ENCODE peak calls at places on chromosomes 16 and 17, in four cellular contexts. C, B, W and J are unnamed samples. For H3K9me3 and H3K4me1, the result is how much of the 10 kb centered on the place peaks cover.

GRCh38 chr17:4527552-4527951 is 27.6 kb downstream of the MYBBP1A start:
- DNase-seq in B (no peak), C (no peak), W (no peak), J (no peak)

GRCh38 chr17:82358467-82359350 is at the start of gene TEX19:
- DNase-seq in B (no peak), C (no peak), W (no peak), J (no peak)

GRCh38 chr17:16215002-16215272 is 397 bp downstream of the NCOR1 start:
- DNase-seq in C (peak), B (no peak), W (no peak), J (no peak)

GRCh38 chr17:10247806-10248334 is 49.5 kb upstream of the GAS7 start:
- DNase-seq in C (no peak), B (no peak), W (no peak), J (no peak)

GRCh38 chr17:28865946-28866752 is 11.3 kb downstream of the ERAL1 start:
- DNase-seq in B (no peak), C (no peak), W (no peak), J (no peak)

GRCh38 chr16:3187798-3188674 is at the start of gene OR1F1:
- DNase-seq in W (no peak), B (no peak), C (peak), J (no peak)

GRCh38 chr16:86039606-86040005 is 140.6 kb downstream of the IRF8 start:
- DNase-seq in B (no peak), W (no peak), C (no peak), J (no peak)

GRCh38 chr17:51118330-51119195 is 2.1 kb downstream of the SPAG9 start:
- DNase-seq in C (no peak), B (no peak), W (peak), J (peak)

GRCh38 chr17:12406623-12407228 is 259.0 kb upstream of the MYOCD start:
- DNase-seq in C (no peak), B (no peak), W (no peak), J (no peak)

GRCh38 chr17:6450926-6451717 is 6.9 kb downstream of the PIMREG start:
- DNase-seq in C (no peak), W (no peak), B (no peak), J (no peak)

GRCh38 chr17:4572131-4572530 is 11.8 kb upstream of the GGT6 start:
- DNase-seq in W (no peak), C (no peak), B (no peak), J (no peak)

GRCh38 chr17:83118071-83118841 is 38.8 kb downstream of the METRNL start:
- DNase-seq in B (no peak), C (no peak), W (no peak), J (no peak)

GRCh38 chr17:81518785-81519283 is 6.2 kb upstream of the ACTG1 start:
- DNase-seq in B (no peak), W (peak), C (peak), J (no peak)

GRCh38 chr16:65754799-65755691 is 611.4 kb upstream of the CDH5 start:
- DNase-seq in C (no peak), B (no peak), W (peak), J (no peak)

GRCh38 chr17:73478768-73479424 is 165.3 kb downstream of the SDK2 start:
- DNase-seq in C (no peak), W (no peak), B (no peak), J (no peak)

GRCh38 chr17:28372203-28372944 is 880 bp downstream of the SARM1 start:
- DNase-seq in B (no peak), C (no peak), W (no peak), J (no peak)

GRCh38 chr17:781920-782731 is at the start of the genes GLOD4 and MRM3:
- DNase-seq in B (peak), W (peak), C (peak), J (peak)

GRCh38 chr16:54353097-54353496 is 66.5 kb upstream of the IRX3 start:
- DNase-seq in B (no peak), C (no peak), W (no peak), J (no peak)

GRCh38 chr16:54359086-54359485 is 72.5 kb upstream of the IRX3 start:
- DNase-seq in W (no peak), C (no peak), B (no peak), J (no peak)

GRCh38 chr16:54356391-54356790 is 69.8 kb upstream of the IRX3 start:
- DNase-seq in B (no peak), C (no peak), W (no peak), J (no peak)

GRCh38 chr16:54351171-54351570 is 64.6 kb upstream of the IRX3 start:
- DNase-seq in W (no peak), C (no peak), B (no peak), J (no peak)

GRCh38 chr16:54355251-54355650 is 68.7 kb upstream of the IRX3 start:
- DNase-seq in B (no peak), W (no peak), C (no peak), J (no peak)
- H3K9me3 ChIP-seq in B (under half), W (under half), C (under half), J (under half)

DNA sequence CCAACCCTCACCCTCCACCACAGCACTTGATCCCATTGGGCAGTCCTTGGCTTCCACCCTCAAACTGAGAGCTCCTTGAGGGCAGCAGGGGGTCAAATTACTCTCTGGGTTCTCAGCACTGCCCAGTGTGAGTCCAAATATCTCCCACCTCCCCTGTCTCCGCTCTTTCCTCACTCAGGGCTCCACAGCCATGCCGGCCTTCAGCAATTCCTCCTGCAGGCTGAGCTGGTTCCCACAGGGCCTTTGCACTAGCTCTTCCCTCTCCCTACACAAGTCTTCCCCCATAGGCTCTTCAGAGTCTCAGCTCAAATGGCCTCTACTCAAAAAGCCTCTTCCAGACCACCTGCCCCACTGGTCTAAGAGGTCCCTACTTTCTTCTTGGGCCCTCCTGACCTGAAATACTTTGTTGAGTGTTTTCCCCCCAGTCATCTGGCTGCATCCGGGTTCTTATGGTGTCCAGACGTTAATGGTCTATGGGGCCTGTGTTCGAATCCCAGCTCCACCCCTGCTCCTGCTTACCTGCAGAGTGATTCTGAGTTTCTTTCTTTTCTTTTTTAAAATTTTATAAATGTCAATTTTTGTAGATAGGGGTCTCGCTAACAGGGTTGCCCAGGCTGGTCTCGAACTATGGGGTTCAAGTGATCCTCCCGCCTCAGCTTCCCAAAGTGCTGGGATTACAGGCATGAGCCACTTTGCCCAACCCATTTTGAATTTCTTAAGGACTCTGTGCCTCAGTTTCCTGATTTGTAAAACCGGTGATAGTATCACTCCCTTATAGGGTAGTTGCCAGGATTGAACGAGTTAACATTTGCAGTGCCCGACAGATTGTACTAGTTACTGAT is 973 bp upstream of the IL4R start:
- DNase-seq in C (no peak), B (no peak), W (no peak), J (peak)
- H3K4me1 ChIP-seq in C (under half), B (under half), W (under half), J (under half)

GRCh38 chr17:61702450-61702849 is 111.4 kb upstream of the NACA2 start:
- DNase-seq in W (no peak), C (no peak), B (no peak), J (no peak)
- H3K9me3 ChIP-seq in W (under half), C (under half), B (under half), J (under half)

DNA sequence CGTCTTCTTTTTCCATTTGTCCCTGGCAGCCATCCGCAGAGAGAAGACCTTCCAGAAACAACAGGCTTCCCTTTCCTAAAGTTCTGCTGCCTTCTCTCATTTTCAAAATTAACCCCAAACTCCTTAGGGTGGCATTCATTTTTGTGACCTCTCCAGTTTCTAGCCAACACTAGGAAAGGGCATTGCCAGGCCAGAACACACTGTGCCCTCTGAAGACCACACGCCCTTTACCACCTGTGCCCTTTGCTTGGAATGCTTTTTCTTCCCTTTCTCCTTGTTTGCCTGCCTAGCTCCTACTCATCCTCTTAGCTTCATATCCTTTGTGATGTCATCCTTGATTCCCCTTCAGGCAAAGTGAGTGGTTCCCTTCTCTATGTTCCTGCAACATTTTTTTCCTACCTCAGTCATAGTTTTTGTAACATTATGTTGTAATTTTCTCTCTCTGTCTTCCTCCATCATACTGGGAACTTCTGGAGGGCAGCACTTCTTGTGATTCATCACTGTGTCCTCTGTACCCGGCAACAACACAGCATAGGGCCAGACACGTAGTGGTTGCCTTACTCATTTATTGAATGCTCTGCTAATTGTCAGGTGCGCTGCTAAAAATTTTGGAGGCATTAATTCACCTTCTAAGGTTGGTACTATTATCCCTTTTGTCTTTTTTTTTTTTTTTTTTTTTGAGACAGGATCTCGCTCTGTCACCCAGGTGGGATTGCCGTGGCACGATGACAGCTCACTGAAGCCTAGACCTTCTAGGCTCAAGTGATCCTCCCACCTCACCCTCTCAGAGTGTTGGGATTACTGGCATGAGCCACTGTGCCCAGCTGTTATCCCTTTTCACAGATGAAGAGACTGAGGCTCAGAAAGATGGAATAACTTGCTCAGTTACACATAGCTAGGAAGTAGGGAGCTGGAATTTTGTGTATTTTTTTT is 1.0 kb downstream of the KAT8 start:
- DNase-seq in B (no peak), W (peak), C (no peak), J (no peak)
- H3K4me1 ChIP-seq in B (under half), W (under half), C (under half), J (under half)

GRCh38 chr17:53979991-53980390 is 157.3 kb downstream of the KIF2B start:
- DNase-seq in B (no peak), W (no peak), C (no peak), J (no peak)
- H3K9me3 ChIP-seq in B (under half), W (under half), C (under half), J (under half)

DNA sequence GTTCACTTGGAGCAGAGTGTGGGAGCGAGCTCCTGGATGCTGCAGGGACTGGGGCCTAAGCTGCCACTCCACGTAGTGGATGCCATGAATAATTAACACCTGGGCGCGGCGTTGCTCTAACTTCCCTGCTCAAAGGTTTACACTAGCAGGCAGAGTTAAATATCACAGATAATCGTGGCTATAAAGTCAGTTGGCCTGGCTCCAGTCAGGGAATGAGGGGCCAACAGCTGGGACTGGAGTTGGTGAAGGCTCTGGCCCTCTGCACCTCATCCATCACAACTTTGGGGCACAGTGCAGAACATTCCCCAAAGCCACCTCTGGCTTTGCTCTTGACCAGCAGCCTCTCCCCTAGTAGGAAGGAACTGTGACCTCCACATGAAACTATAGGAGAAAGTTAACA is 10.9 kb downstream of the HOXB4 start:
- DNase-seq in W (no peak), B (no peak), C (no peak), J (no peak)
- H3K4me1 ChIP-seq in W (under half), B (under half), C (under half), J (under half)

DNA sequence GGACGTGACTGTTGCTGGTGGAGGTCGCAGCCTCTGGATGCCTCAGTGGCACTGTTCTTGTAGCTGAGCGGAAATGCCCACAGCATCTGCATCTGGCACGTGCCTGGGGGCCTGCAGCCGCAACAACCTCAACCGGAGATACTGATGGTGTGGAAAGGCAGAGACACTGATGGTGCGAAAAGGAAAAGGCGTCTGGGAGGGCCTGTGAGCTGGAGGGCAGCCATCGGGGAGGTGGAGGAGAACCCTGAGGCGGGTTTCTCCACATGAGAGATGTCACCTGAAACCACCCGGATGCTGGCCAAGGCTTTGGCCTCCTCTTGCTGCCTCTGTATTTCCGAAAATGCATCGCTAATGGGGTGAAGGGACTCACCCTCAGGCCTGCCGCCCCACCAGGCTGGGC is 284.8 kb upstream of the WSB1 start:
- DNase-seq in C (no peak), B (no peak), W (no peak), J (no peak)
- H3K9me3 ChIP-seq in C (under half), B (under half), W (under half), J (under half)

GRCh38 chr17:45125509-45125908 is 6.8 kb downstream of the PLCD3 start:
- DNase-seq in C (no peak), B (no peak), W (no peak), J (no peak)
- H3K4me1 ChIP-seq in C (half or more), B (under half), W (under half), J (under half)

GRCh38 chr17:22300731-22301352 is 608.5 kb downstream of the KCNJ18 start:
- DNase-seq in B (no peak), C (no peak), W (no peak), J (no peak)
- H3K9me3 ChIP-seq in B (under half), C (under half), W (under half), J (under half)